ENCODE peak calls at places on chromosome 16, in seven cellular contexts. H, T, I, A, L, F and N are unnamed samples.

GRCh38 chr16:28905800-28906372 is 19.2 kb downstream of the RABEP2 start:
- DNase-seq in A (no peak), H (no peak), I (no peak), L (no peak), F (no peak), T (no peak), N (no peak)

GRCh38 chr16:22926105-22926751 is 112.3 kb downstream of the HS3ST2 start:
- DNase-seq in A (no peak), F (no peak), L (no peak), T (no peak), I (no peak), H (no peak), N (no peak)

GRCh38 chr16:75764154-75764768 is 38.0 kb upstream of the CPHXL start:
- DNase-seq in H (no peak), I (peak), T (peak), A (peak), L (peak), F (peak), N (no peak)

GRCh38 chr16:4692460-4693295 is 684 bp upstream of the NUDT16L1 start:
- DNase-seq in H (no peak), T (no peak), A (peak), L (no peak), F (no peak), I (no peak), N (no peak)

GRCh38 chr16:84461029-84461415 is 43.4 kb downstream of the MEAK7 start:
- DNase-seq in H (peak), I (no peak), F (no peak), A (no peak), T (no peak), L (no peak), N (no peak)

GRCh38 chr16:10081201-10081940 is 100.9 kb downstream of the GRIN2A start:
- DNase-seq in I (no peak), T (no peak), H (no peak), F (no peak), A (peak), L (no peak), N (no peak)

GRCh38 chr16:68707341-68708152 is 29.5 kb upstream of the CDH1 start:
- DNase-seq in I (no peak), T (peak), A (no peak), L (peak), F (no peak), H (peak), N (no peak)

GRCh38 chr16:23148513-23149266 is 562 bp downstream of the USP31 start:
- DNase-seq in F (no peak), H (peak), I (peak), L (no peak), T (peak), A (peak), N (no peak)

GRCh38 chr16:23296994-23297393 is 5.1 kb upstream of the SCNN1B start:
- DNase-seq in T (no peak), F (no peak), A (no peak), H (no peak), I (peak), L (no peak), N (no peak)

GRCh38 chr16:87896924-87897562 is 27.7 kb upstream of the SLC7A5 start:
- DNase-seq in F (no peak), A (no peak), L (no peak), H (no peak), I (no peak), T (no peak), N (no peak)

GRCh38 chr16:54194008-54194731 is 92.4 kb downstream of the IRX3 start:
- DNase-seq in I (peak), L (peak), H (peak), A (peak), T (no peak), F (no peak), N (no peak)

GRCh38 chr16:1775006-1775845 is 2.3 kb upstream of the MRPS34 start:
- DNase-seq in H (no peak), A (no peak), F (no peak), T (no peak), I (no peak), L (no peak), N (no peak)

GRCh38 chr16:87809150-87809902 is 43.5 kb upstream of the KLHDC4 start:
- DNase-seq in L (no peak), F (no peak), I (no peak), H (no peak), T (no peak), A (no peak), N (no peak)

GRCh38 chr16:9476744-9477143 is 385.3 kb downstream of the HAPSTR1 start:
- DNase-seq in A (no peak), H (no peak), I (no peak), F (no peak), T (no peak), L (no peak), N (no peak)

GRCh38 chr16:68356249-68356918 is 45.6 kb downstream of the PRMT7 start:
- DNase-seq in F (no peak), T (no peak), I (no peak), H (no peak), A (no peak), L (no peak), N (no peak)

GRCh38 chr16:25501530-25502255 is 190.1 kb upstream of the HS3ST4 start:
- DNase-seq in F (no peak), I (no peak), L (no peak), H (no peak), A (no peak), T (no peak), N (no peak)

GRCh38 chr16:28180660-28181556 is 30.9 kb downstream of the XPO6 start:
- DNase-seq in L (no peak), I (no peak), A (peak), H (no peak), F (no peak), T (no peak), N (no peak)

GRCh38 chr16:3816326-3816725 is 64.2 kb downstream of the CREBBP start:
- DNase-seq in A (no peak), H (no peak), T (no peak), L (no peak), I (no peak), F (no peak), N (no peak)

GRCh38 chr16:86628614-86629013 is 50.3 kb downstream of the FOXL1 start:
- DNase-seq in T (no peak), I (no peak), H (no peak), F (no peak), L (no peak), A (no peak), N (no peak)

GRCh38 chr16:56269276-56269675 is 78.0 kb downstream of the GNAO1 start:
- DNase-seq in I (no peak), L (no peak), A (no peak), F (no peak), H (no peak), T (no peak), N (no peak)

GRCh38 chr16:17313085-17313611 is 157.6 kb downstream of the XYLT1 start:
- DNase-seq in I (no peak), L (no peak), T (no peak), A (no peak), F (no peak), H (peak), N (no peak)